ENCODE peak calls at places on chromosomes 13 and 19, in six cellular contexts. A, Y, F, M, C and P are unnamed samples.

GRCh38 chr13:98348476-98348875 is 171.4 kb upstream of the RNF113B start:
- DNase-seq in F (no peak), C (no peak), A (no peak), M (no peak), Y (no peak), P (no peak)

GRCh38 chr13:22387899-22388298 is 717.0 kb downstream of the FGF9 start:
- DNase-seq in C (no peak), Y (no peak), F (no peak), A (no peak), M (no peak), P (no peak)

GRCh38 chr13:114107686-114108081 is 24.7 kb downstream of the RASA3 start:
- DNase-seq in Y (peak; percentile 49), F (peak; percentile 22), A (no peak), M (peak; percentile 91), C (no peak), P (no peak)

GRCh38 chr13:112032186-112032835 is 34.6 kb upstream of the SOX1 start:
- DNase-seq in M (peak; percentile 1), Y (no peak), A (no peak), C (no peak), F (no peak), P (no peak)

GRCh38 chr19:43639507-43640423 is at the start of gene CADM4:
- DNase-seq in C (no peak), Y (peak; percentile 72), F (peak; percentile 28), A (no peak), M (no peak), P (no peak)

GRCh38 chr13:52010890-52011689 is at the start of gene ATP7B:
- DNase-seq in M (no peak), A (no peak), F (peak; percentile 26), Y (no peak), C (no peak), P (no peak)

GRCh38 chr19:11722414-11722813 is 16.3 kb downstream of the ZNF823 start:
- DNase-seq in F (no peak), A (no peak), Y (no peak), M (no peak), C (no peak), P (no peak)

GRCh38 chr13:26051231-26052135 is at the start of gene SHISA2:
- DNase-seq in M (peak; percentile 31), F (peak; percentile 43), C (no peak), Y (peak; percentile 60), A (no peak), P (peak; percentile 46)

GRCh38 chr19:1064661-1065605 is 2.0 kb upstream of the ARHGAP45 start:
- DNase-seq in Y (peak; percentile 89), M (peak; percentile 68), C (no peak), F (peak; percentile 78), A (no peak), P (peak; percentile 80)

GRCh38 chr13:30864352-30865130 is 41.5 kb upstream of the MEDAG start:
- DNase-seq in M (peak; percentile 98), F (no peak), C (peak; percentile 89), Y (no peak), A (no peak), P (no peak)

GRCh38 chr13:76440568-76440967 is 445.6 kb downstream of the KCTD12 start:
- DNase-seq in F (no peak), A (no peak), Y (no peak), M (no peak), C (no peak), P (no peak)

GRCh38 chr13:111897178-111897845 is 169.6 kb upstream of the SOX1 start:
- DNase-seq in F (no peak), M (no peak), Y (no peak), A (no peak), C (no peak), P (no peak)

GRCh38 chr19:33453207-33453736 is 68.3 kb downstream of the PEPD start:
- DNase-seq in Y (no peak), C (no peak), A (no peak), F (no peak), M (no peak), P (no peak)

GRCh38 chr19:41248895-41249294 is 15.3 kb upstream of the HNRNPUL1 start:
- DNase-seq in M (no peak), Y (no peak), F (no peak), A (no peak), C (no peak), P (no peak)

GRCh38 chr13:26971990-26972888 is 199.4 kb downstream of the USP12 start:
- DNase-seq in M (peak; percentile 20), F (peak; percentile 66), C (no peak), A (no peak), Y (peak; percentile 60), P (no peak)

GRCh38 chr19:29873024-29873800 is 61.4 kb downstream of the CCNE1 start:
- DNase-seq in M (no peak), F (peak; percentile 28), A (no peak), Y (peak; percentile 67), C (no peak), P (peak; percentile 59)

GRCh38 chr19:2490659-2491058 is 14.7 kb downstream of the GADD45B start:
- DNase-seq in Y (no peak), C (no peak), A (no peak), F (no peak), M (no peak), P (no peak)

GRCh38 chr13:80590551-80590950 is 249.6 kb upstream of the SPRY2 start:
- DNase-seq in C (no peak), F (no peak), A (no peak), M (no peak), Y (no peak), P (no peak)

GRCh38 chr19:23415561-23416191 is 20.4 kb upstream of the ZNF91 start:
- DNase-seq in M (no peak), F (peak; percentile 42), Y (no peak), C (no peak), A (no peak), P (peak; percentile 33)

GRCh38 chr13:63472736-63473135 is 2057.1 kb upstream of the PCDH20 start:
- DNase-seq in F (no peak), Y (no peak), A (no peak), M (no peak), C (no peak), P (no peak)

GRCh38 chr13:21175656-21176194 is 627 bp downstream of the SKA3 start:
- DNase-seq in M (peak; percentile 28), Y (no peak), F (no peak), A (no peak), C (peak; percentile 4), P (no peak)

GRCh38 chr19:376111-376470 is 31.5 kb upstream of the MIER2 start:
- DNase-seq in M (no peak), F (no peak), Y (no peak), C (no peak), A (no peak), P (peak; percentile 14)

GRCh38 chr13:112623051-112623711 is 35.2 kb upstream of the TUBGCP3 start:
- DNase-seq in C (no peak), M (no peak), F (no peak), Y (no peak), A (no peak), P (no peak)

GRCh38 chr13:113555141-113555540 is 29.4 kb upstream of the TFDP1 start:
- DNase-seq in A (no peak), C (no peak), F (no peak), M (no peak), Y (peak; percentile 9), P (no peak)

GRCh38 chr19:53982056-53982455 is 9.4 kb upstream of the CACNG6 start:
- DNase-seq in F (no peak), M (no peak), A (no peak), C (no peak), Y (no peak), P (no peak)

GRCh38 chr19:858868-859843 is at the start of gene CFD:
- DNase-seq in C (no peak), F (peak; percentile 69), Y (peak; percentile 82), A (no peak), M (no peak), P (peak; percentile 72)

GRCh38 chr13:106372199-106373160 is 163.0 kb downstream of the EFNB2 start:
- DNase-seq in C (peak; percentile 52), Y (no peak), F (peak; percentile 40), A (no peak), M (peak; percentile 54), P (no peak)

GRCh38 chr13:26246154-26246553 is 7.8 kb upstream of the CDK8 start:
- DNase-seq in Y (no peak), F (no peak), M (peak; percentile 15), C (no peak), A (no peak), P (no peak)

GRCh38 chr13:75217949-75218348 is 264.0 kb downstream of the TBC1D4 start:
- DNase-seq in Y (no peak), F (no peak), C (peak; percentile 19), M (peak; percentile 4), A (no peak), P (no peak)

GRCh38 chr13:75219479-75220237 is 262.3 kb downstream of the TBC1D4 start:
- DNase-seq in C (no peak), F (peak; percentile 74), A (peak; percentile 21), Y (peak; percentile 83), M (peak; percentile 57), P (peak; percentile 85)

GRCh38 chr13:75220238-75220542 is 261.8 kb downstream of the TBC1D4 start:
- DNase-seq in C (no peak), Y (no peak), F (no peak), M (no peak), A (no peak), P (no peak)

DNA sequence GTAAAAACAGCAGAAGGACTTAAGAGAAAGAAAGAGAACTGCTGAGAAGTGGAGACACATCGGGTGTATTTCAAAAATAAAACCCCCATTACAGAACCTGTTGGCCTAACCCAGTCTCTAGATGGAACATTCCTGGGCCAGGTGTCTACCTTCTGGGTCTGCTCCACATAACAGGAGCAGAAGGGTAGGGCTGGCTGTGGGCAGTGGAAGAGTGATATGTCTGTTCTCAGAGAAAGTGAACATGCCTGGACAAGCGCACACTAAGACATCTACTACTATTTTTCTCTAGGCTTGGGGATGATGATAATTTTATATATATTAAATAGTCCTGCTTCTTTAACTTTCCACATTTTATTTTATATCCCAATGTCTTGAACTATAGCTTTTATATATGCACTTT is 267.1 kb downstream of the TBC1D4 start:
- DNase-seq in Y (no peak), C (no peak), A (no peak), M (no peak), F (no peak), P (no peak)
- H3K36me3 ChIP-seq in Y (no peaks in the 10 kb centered on the region), C (no peaks in the 10 kb centered on the region), A (no peaks in the 10 kb centered on the region), M (no peaks in the 10 kb centered on the region), F (no peaks in the 10 kb centered on the region), P (no peaks in the 10 kb centered on the region)

DNA sequence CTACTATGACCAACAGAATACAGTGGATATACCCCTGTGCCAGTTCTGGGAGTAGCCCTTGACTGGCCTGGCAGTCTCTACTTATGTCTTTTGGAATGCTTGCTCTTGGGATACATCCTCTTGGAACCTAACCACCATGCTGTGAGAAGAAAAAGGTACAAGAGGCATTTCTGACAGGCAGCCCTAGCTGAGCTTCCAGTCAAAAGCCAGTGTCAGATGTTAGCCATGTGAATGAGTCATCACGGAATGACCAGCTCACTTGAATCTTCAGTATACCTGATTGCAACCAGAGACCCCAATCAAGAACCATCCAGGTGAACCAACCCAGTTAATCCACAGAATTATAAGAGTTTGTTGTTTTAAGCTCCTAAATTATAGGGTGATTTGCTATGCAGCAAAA is 4.1 kb downstream of the CCDC169 start:
- DNase-seq in C (no peak), M (no peak), A (no peak), F (no peak), Y (no peak), P (no peak)
- H3K36me3 ChIP-seq in C (no peaks in the 10 kb centered on the region), M (no peaks in the 10 kb centered on the region), A (no peaks in the 10 kb centered on the region), F (no peaks in the 10 kb centered on the region), Y (no peaks in the 10 kb centered on the region), P (no peaks in the 10 kb centered on the region)

GRCh38 chr19:36054733-36055686 is at the start of gene WDR62:
- DNase-seq in C (no peak), M (no peak), A (peak; percentile 81), F (peak; percentile 91), Y (peak; percentile 95), P (peak; percentile 96)
- H3K36me3 ChIP-seq in C (no peaks in the 10 kb centered on the region), M (no peaks in the 10 kb centered on the region), A (no peaks in the 10 kb centered on the region), F (no peaks in the 10 kb centered on the region), Y (no peaks in the 10 kb centered on the region), P (no peaks in the 10 kb centered on the region)

GRCh38 chr19:36514012-36514612 is 14.0 kb downstream of the ZNF260 start:
- DNase-seq in Y (no peak), F (no peak), C (no peak), M (no peak), A (no peak), P (no peak)
- H3K36me3 ChIP-seq in Y (peaks cover 37% of the 10 kb centered on the region), F (peaks cover 11% of the 10 kb centered on the region), C (peaks cover 9% of the 10 kb centered on the region), M (peaks cover 43% of the 10 kb centered on the region), A (peaks cover 56% of the 10 kb centered on the region), P (peaks cover 54% of the 10 kb centered on the region)